ENCODE peak calls at places on chromosomes 3 and 15, in ten cellular contexts. One of them, this sample, is unnamed. For H3K9me3, the result is how much of the 10 kb centered on the place peaks cover.

GRCh38 chr3:4270726-4271125 is 32.4 kb upstream of the SETMAR start:
- DNase-seq in fibroblast of lung: no peak
- DNase-seq in OCI-LY7: no peak
- DNase-seq in stomach: no peak
- DNase-seq in heart right ventricle: no peak
- DNase-seq in PC-3: no peak
- DNase-seq in lower lobe of right lung: no peak
- DNase-seq in IMR-90: no peak
- DNase-seq in A549: no peak
- DNase-seq in spleen: no peak
- DNase-seq in this sample: no peak

GRCh38 chr15:76155742-76156141 is 96.0 kb downstream of the TMEM266 start:
- DNase-seq in OCI-LY7: no peak
- DNase-seq in IMR-90: peak
- DNase-seq in A549: no peak
- DNase-seq in spleen: no peak
- DNase-seq in lower lobe of right lung: no peak
- DNase-seq in PC-3: no peak
- DNase-seq in fibroblast of lung: peak
- DNase-seq in stomach: no peak
- DNase-seq in heart right ventricle: no peak
- DNase-seq in this sample: no peak

GRCh38 chr15:70383856-70384255 is 286.1 kb upstream of the TLE3 start:
- DNase-seq in OCI-LY7: no peak
- DNase-seq in heart right ventricle: no peak
- DNase-seq in IMR-90: no peak
- DNase-seq in fibroblast of lung: no peak
- DNase-seq in stomach: no peak
- DNase-seq in spleen: no peak
- DNase-seq in A549: no peak
- DNase-seq in PC-3: no peak
- DNase-seq in lower lobe of right lung: no peak
- DNase-seq in this sample: no peak

GRCh38 chr15:40430271-40430805 is 10.4 kb upstream of the BAHD1 start:
- DNase-seq in OCI-LY7: no peak
- DNase-seq in heart right ventricle: no peak
- DNase-seq in A549: peak
- DNase-seq in spleen: no peak
- DNase-seq in stomach: no peak
- DNase-seq in fibroblast of lung: peak
- DNase-seq in IMR-90: peak
- DNase-seq in PC-3: peak
- DNase-seq in lower lobe of right lung: no peak
- DNase-seq in this sample: peak

GRCh38 chr3:40453933-40454332 is 3.2 kb upstream of the RPL14 start:
- DNase-seq in fibroblast of lung: no peak
- DNase-seq in IMR-90: no peak
- DNase-seq in heart right ventricle: no peak
- DNase-seq in PC-3: no peak
- DNase-seq in stomach: no peak
- DNase-seq in spleen: no peak
- DNase-seq in lower lobe of right lung: no peak
- DNase-seq in OCI-LY7: no peak
- DNase-seq in A549: no peak
- DNase-seq in this sample: no peak

GRCh38 chr3:21789730-21790129 is 38.7 kb upstream of the ZNF385D start:
- DNase-seq in IMR-90: no peak
- DNase-seq in lower lobe of right lung: no peak
- DNase-seq in fibroblast of lung: no peak
- DNase-seq in stomach: no peak
- DNase-seq in PC-3: no peak
- DNase-seq in spleen: no peak
- DNase-seq in A549: no peak
- DNase-seq in OCI-LY7: no peak
- DNase-seq in heart right ventricle: no peak
- DNase-seq in this sample: no peak

GRCh38 chr3:55434789-55435188 is 52.3 kb downstream of the WNT5A start:
- DNase-seq in A549: peak
- DNase-seq in stomach: no peak
- DNase-seq in fibroblast of lung: no peak
- DNase-seq in IMR-90: peak
- DNase-seq in OCI-LY7: peak
- DNase-seq in PC-3: peak
- DNase-seq in heart right ventricle: no peak
- DNase-seq in lower lobe of right lung: peak
- DNase-seq in spleen: no peak
- DNase-seq in this sample: peak

GRCh38 chr3:67819447-67819846 is 165.0 kb upstream of the SUCLG2 start:
- DNase-seq in stomach: no peak
- DNase-seq in A549: peak
- DNase-seq in IMR-90: no peak
- DNase-seq in OCI-LY7: peak
- DNase-seq in heart right ventricle: no peak
- DNase-seq in PC-3: peak
- DNase-seq in spleen: no peak
- DNase-seq in fibroblast of lung: no peak
- DNase-seq in lower lobe of right lung: no peak
- DNase-seq in this sample: peak

GRCh38 chr3:34957707-34958106 is 681.6 kb upstream of the ARPP21 start:
- DNase-seq in heart right ventricle: no peak
- DNase-seq in fibroblast of lung: peak
- DNase-seq in PC-3: no peak
- DNase-seq in A549: no peak
- DNase-seq in stomach: no peak
- DNase-seq in spleen: no peak
- DNase-seq in IMR-90: no peak
- DNase-seq in OCI-LY7: no peak
- DNase-seq in lower lobe of right lung: no peak
- DNase-seq in this sample: no peak

GRCh38 chr3:34956511-34956910 is 682.8 kb upstream of the ARPP21 start:
- DNase-seq in stomach: no peak
- DNase-seq in lower lobe of right lung: no peak
- DNase-seq in OCI-LY7: no peak
- DNase-seq in A549: no peak
- DNase-seq in fibroblast of lung: no peak
- DNase-seq in IMR-90: no peak
- DNase-seq in PC-3: no peak
- DNase-seq in heart right ventricle: no peak
- DNase-seq in spleen: no peak
- DNase-seq in this sample: no peak

GRCh38 chr3:34955684-34956083 is 683.6 kb upstream of the ARPP21 start:
- DNase-seq in OCI-LY7: no peak
- DNase-seq in PC-3: no peak
- DNase-seq in heart right ventricle: no peak
- DNase-seq in IMR-90: no peak
- DNase-seq in stomach: no peak
- DNase-seq in fibroblast of lung: no peak
- DNase-seq in lower lobe of right lung: no peak
- DNase-seq in A549: no peak
- DNase-seq in spleen: no peak
- DNase-seq in this sample: no peak
- H3K9me3 ChIP-seq in OCI-LY7: under half
- H3K9me3 ChIP-seq in PC-3: under half
- H3K9me3 ChIP-seq in heart right ventricle: under half
- H3K9me3 ChIP-seq in IMR-90: under half
- H3K9me3 ChIP-seq in stomach: under half
- H3K9me3 ChIP-seq in fibroblast of lung: under half
- H3K9me3 ChIP-seq in lower lobe of right lung: under half
- H3K9me3 ChIP-seq in A549: under half
- H3K9me3 ChIP-seq in spleen: under half
- H3K9me3 ChIP-seq in this sample: under half

GRCh38 chr3:75782506-75782905 is 2.8 kb downstream of the ZNF717 start:
- DNase-seq in IMR-90: no peak
- DNase-seq in A549: no peak
- DNase-seq in PC-3: no peak
- DNase-seq in OCI-LY7: no peak
- DNase-seq in heart right ventricle: no peak
- DNase-seq in lower lobe of right lung: no peak
- DNase-seq in fibroblast of lung: no peak
- DNase-seq in stomach: no peak
- DNase-seq in spleen: no peak
- DNase-seq in this sample: no peak

DNA sequence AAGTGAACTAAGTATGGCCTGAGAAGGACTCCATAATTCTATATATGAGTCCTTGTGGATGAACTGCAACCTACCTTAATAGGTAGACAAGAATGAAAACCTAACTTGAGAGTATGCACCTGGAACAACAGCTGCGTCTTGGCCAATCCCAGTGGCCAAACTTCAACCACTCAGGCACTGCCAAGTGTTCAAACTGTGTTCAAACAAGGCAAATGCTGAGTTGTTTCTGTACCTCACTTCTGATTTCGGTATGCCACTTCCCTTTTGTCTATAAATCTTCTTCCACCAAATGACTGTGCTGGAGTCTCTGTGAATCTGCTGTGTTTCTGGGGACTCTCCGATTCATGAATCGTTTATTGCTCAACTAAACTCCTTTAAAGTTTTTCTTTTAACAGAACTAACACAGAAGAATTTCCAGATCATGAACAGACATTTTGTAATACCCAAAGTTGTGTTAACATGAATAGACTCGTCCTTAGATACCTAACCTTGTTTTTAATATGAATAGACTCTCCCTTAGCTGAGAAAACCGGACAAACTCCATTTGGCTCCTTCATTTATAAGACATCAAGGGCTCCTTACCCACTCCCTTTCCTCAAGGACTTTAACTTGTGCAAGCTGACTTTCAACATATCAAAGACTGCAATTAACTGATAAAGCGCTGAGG is 4.1 kb downstream of the ZNF717 start:
- DNase-seq in OCI-LY7: no peak
- DNase-seq in PC-3: no peak
- DNase-seq in IMR-90: no peak
- DNase-seq in spleen: no peak
- DNase-seq in heart right ventricle: no peak
- DNase-seq in fibroblast of lung: no peak
- DNase-seq in A549: no peak
- DNase-seq in lower lobe of right lung: no peak
- DNase-seq in stomach: no peak
- DNase-seq in this sample: peak
- H3K9me3 ChIP-seq in OCI-LY7: under half
- H3K9me3 ChIP-seq in PC-3: under half
- H3K9me3 ChIP-seq in IMR-90: under half
- H3K9me3 ChIP-seq in spleen: under half
- H3K9me3 ChIP-seq in heart right ventricle: under half
- H3K9me3 ChIP-seq in fibroblast of lung: under half
- H3K9me3 ChIP-seq in A549: under half
- H3K9me3 ChIP-seq in lower lobe of right lung: under half
- H3K9me3 ChIP-seq in stomach: under half
- H3K9me3 ChIP-seq in this sample: under half

GRCh38 chr15:71820127-71820526 is 9.8 kb downstream of the NR2E3 start:
- DNase-seq in heart right ventricle: no peak
- DNase-seq in A549: no peak
- DNase-seq in stomach: no peak
- DNase-seq in fibroblast of lung: no peak
- DNase-seq in lower lobe of right lung: no peak
- DNase-seq in spleen: no peak
- DNase-seq in PC-3: no peak
- DNase-seq in IMR-90: no peak
- DNase-seq in OCI-LY7: no peak
- DNase-seq in this sample: no peak
- H3K9me3 ChIP-seq in heart right ventricle: under half
- H3K9me3 ChIP-seq in A549: half or more
- H3K9me3 ChIP-seq in stomach: under half
- H3K9me3 ChIP-seq in fibroblast of lung: under half
- H3K9me3 ChIP-seq in lower lobe of right lung: under half
- H3K9me3 ChIP-seq in spleen: under half
- H3K9me3 ChIP-seq in PC-3: under half
- H3K9me3 ChIP-seq in IMR-90: under half
- H3K9me3 ChIP-seq in OCI-LY7: under half
- H3K9me3 ChIP-seq in this sample: under half

DNA sequence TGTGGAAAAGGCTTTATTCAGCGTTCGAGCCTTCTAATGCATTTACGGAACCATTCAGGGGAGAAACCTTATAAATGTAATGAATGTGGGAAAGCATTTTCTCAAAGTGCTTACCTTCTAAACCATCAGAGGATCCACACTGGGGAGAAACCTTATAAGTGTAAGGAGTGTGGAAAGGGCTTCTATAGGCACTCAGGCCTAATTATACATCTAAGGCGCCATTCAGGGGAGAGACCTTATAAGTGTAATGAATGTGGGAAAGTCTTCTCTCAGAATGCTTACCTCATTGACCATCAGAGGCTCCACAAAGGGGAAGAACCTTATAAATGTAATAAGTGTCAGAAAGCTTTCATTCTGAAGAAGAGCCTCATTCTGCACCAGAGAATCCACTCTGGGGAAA is 6.2 kb upstream of the ZNF35 start:
- DNase-seq in stomach: no peak
- DNase-seq in spleen: no peak
- DNase-seq in lower lobe of right lung: no peak
- DNase-seq in PC-3: no peak
- DNase-seq in OCI-LY7: no peak
- DNase-seq in heart right ventricle: no peak
- DNase-seq in fibroblast of lung: no peak
- DNase-seq in A549: no peak
- DNase-seq in IMR-90: no peak
- DNase-seq in this sample: no peak
- H3K9me3 ChIP-seq in stomach: half or more
- H3K9me3 ChIP-seq in spleen: under half
- H3K9me3 ChIP-seq in lower lobe of right lung: half or more
- H3K9me3 ChIP-seq in PC-3: under half
- H3K9me3 ChIP-seq in OCI-LY7: under half
- H3K9me3 ChIP-seq in heart right ventricle: under half
- H3K9me3 ChIP-seq in fibroblast of lung: under half
- H3K9me3 ChIP-seq in A549: half or more
- H3K9me3 ChIP-seq in IMR-90: under half
- H3K9me3 ChIP-seq in this sample: under half

GRCh38 chr3:193712938-193713337 is 119.9 kb downstream of the OPA1 start:
- DNase-seq in IMR-90: no peak
- DNase-seq in A549: no peak
- DNase-seq in PC-3: no peak
- DNase-seq in fibroblast of lung: no peak
- DNase-seq in spleen: no peak
- DNase-seq in OCI-LY7: no peak
- DNase-seq in heart right ventricle: no peak
- DNase-seq in stomach: no peak
- DNase-seq in lower lobe of right lung: no peak
- DNase-seq in this sample: no peak
- H3K9me3 ChIP-seq in IMR-90: under half
- H3K9me3 ChIP-seq in A549: under half
- H3K9me3 ChIP-seq in PC-3: under half
- H3K9me3 ChIP-seq in fibroblast of lung: under half
- H3K9me3 ChIP-seq in spleen: under half
- H3K9me3 ChIP-seq in OCI-LY7: under half
- H3K9me3 ChIP-seq in heart right ventricle: under half
- H3K9me3 ChIP-seq in stomach: under half
- H3K9me3 ChIP-seq in lower lobe of right lung: under half
- H3K9me3 ChIP-seq in this sample: under half